ENCODE peak calls at places on chromosomes 12 and 14, in four cellular contexts. One of them, this sample, is unnamed.
A peak's percentile ranks its signal among the peaks of the same experiment; 100 is the strongest.

GRCh38 chr14:54347044-54347443 is 49.8 kb upstream of the CDKN3 start:
- DNase-seq in activated T-cell treated with anti-CD3 and anti-CD28 coated beads, Interleukin-2, amount 50 U/mL, for 72 hours: no peak
- DNase-seq in tibial nerve: no peak
- DNase-seq in nucleus accumbens: no peak
- DNase-seq in this sample: no peak

GRCh38 chr12:29026419-29026818 is 122.7 kb upstream of the FAR2 start:
- DNase-seq in activated T-cell treated with anti-CD3 and anti-CD28 coated beads, Interleukin-2, amount 50 U/mL, for 72 hours: no peak
- DNase-seq in tibial nerve: no peak
- DNase-seq in nucleus accumbens: no peak
- DNase-seq in this sample: peak; percentile 62

GRCh38 chr12:81078469-81079196 is 754 bp downstream of the ACSS3 start:
- DNase-seq in activated T-cell treated with anti-CD3 and anti-CD28 coated beads, Interleukin-2, amount 50 U/mL, for 72 hours: no peak
- DNase-seq in tibial nerve: peak; percentile 26
- DNase-seq in nucleus accumbens: no peak
- DNase-seq in this sample: no peak

GRCh38 chr12:56896082-56896481 is 38.1 kb downstream of the SDR9C7 start:
- DNase-seq in activated T-cell treated with anti-CD3 and anti-CD28 coated beads, Interleukin-2, amount 50 U/mL, for 72 hours: no peak
- DNase-seq in tibial nerve: no peak
- DNase-seq in nucleus accumbens: no peak
- DNase-seq in this sample: no peak

GRCh38 chr12:106446429-106447092 is 89.0 kb downstream of the POLR3B start:
- DNase-seq in activated T-cell treated with anti-CD3 and anti-CD28 coated beads, Interleukin-2, amount 50 U/mL, for 72 hours: no peak
- DNase-seq in tibial nerve: no peak
- DNase-seq in nucleus accumbens: no peak
- DNase-seq in this sample: no peak

GRCh38 chr12:46402451-46402850 is 29.9 kb upstream of the SLC38A2 start:
- DNase-seq in activated T-cell treated with anti-CD3 and anti-CD28 coated beads, Interleukin-2, amount 50 U/mL, for 72 hours: no peak
- DNase-seq in tibial nerve: no peak
- DNase-seq in nucleus accumbens: no peak
- DNase-seq in this sample: peak; percentile 88

GRCh38 chr12:57604454-57605307 is at the start of gene DTX3:
- DNase-seq in activated T-cell treated with anti-CD3 and anti-CD28 coated beads, Interleukin-2, amount 50 U/mL, for 72 hours: peak; percentile 49
- DNase-seq in tibial nerve: peak; percentile 43
- DNase-seq in nucleus accumbens: peak; percentile 61
- DNase-seq in this sample: peak; percentile 31

GRCh38 chr14:67577909-67578749 is 21.9 kb downstream of the PIGH start:
- DNase-seq in activated T-cell treated with anti-CD3 and anti-CD28 coated beads, Interleukin-2, amount 50 U/mL, for 72 hours: no peak
- DNase-seq in tibial nerve: no peak
- DNase-seq in nucleus accumbens: no peak
- DNase-seq in this sample: no peak

GRCh38 chr14:64762044-64763034 is 58.1 kb downstream of the PLEKHG3 start:
- DNase-seq in activated T-cell treated with anti-CD3 and anti-CD28 coated beads, Interleukin-2, amount 50 U/mL, for 72 hours: peak; percentile 56
- DNase-seq in tibial nerve: peak; percentile 63
- DNase-seq in nucleus accumbens: no peak
- DNase-seq in this sample: peak; percentile 84

GRCh38 chr14:81062380-81062779 is 107.0 kb downstream of the TSHR start:
- DNase-seq in activated T-cell treated with anti-CD3 and anti-CD28 coated beads, Interleukin-2, amount 50 U/mL, for 72 hours: no peak
- DNase-seq in tibial nerve: no peak
- DNase-seq in nucleus accumbens: no peak
- DNase-seq in this sample: no peak

GRCh38 chr12:52316290-52316689 is 4.9 kb downstream of the KRT83 start:
- DNase-seq in activated T-cell treated with anti-CD3 and anti-CD28 coated beads, Interleukin-2, amount 50 U/mL, for 72 hours: no peak
- DNase-seq in tibial nerve: no peak
- DNase-seq in nucleus accumbens: no peak
- DNase-seq in this sample: no peak

GRCh38 chr12:112097641-112098040 is 10.9 kb downstream of the NAA25 start:
- DNase-seq in activated T-cell treated with anti-CD3 and anti-CD28 coated beads, Interleukin-2, amount 50 U/mL, for 72 hours: no peak
- DNase-seq in tibial nerve: no peak
- DNase-seq in nucleus accumbens: no peak
- DNase-seq in this sample: no peak

GRCh38 chr14:53365516-53366130 is 212.5 kb upstream of the DDHD1 start:
- DNase-seq in activated T-cell treated with anti-CD3 and anti-CD28 coated beads, Interleukin-2, amount 50 U/mL, for 72 hours: no peak
- DNase-seq in tibial nerve: no peak
- DNase-seq in nucleus accumbens: no peak
- DNase-seq in this sample: no peak

GRCh38 chr14:106141242-106142220 is 615.1 kb downstream of the TMEM121 start:
- DNase-seq in activated T-cell treated with anti-CD3 and anti-CD28 coated beads, Interleukin-2, amount 50 U/mL, for 72 hours: peak; percentile 76
- DNase-seq in tibial nerve: no peak
- DNase-seq in nucleus accumbens: no peak
- DNase-seq in this sample: no peak

GRCh38 chr12:57224973-57225679 is 4.4 kb upstream of the SHMT2 start:
- DNase-seq in activated T-cell treated with anti-CD3 and anti-CD28 coated beads, Interleukin-2, amount 50 U/mL, for 72 hours: peak; percentile 87
- DNase-seq in tibial nerve: no peak
- DNase-seq in nucleus accumbens: no peak
- DNase-seq in this sample: no peak

GRCh38 chr12:6758511-6758910 is 5.6 kb upstream of the MLF2 start:
- DNase-seq in activated T-cell treated with anti-CD3 and anti-CD28 coated beads, Interleukin-2, amount 50 U/mL, for 72 hours: no peak
- DNase-seq in tibial nerve: no peak
- DNase-seq in nucleus accumbens: no peak
- DNase-seq in this sample: no peak

GRCh38 chr14:72528059-72528950 is 365.6 kb downstream of the DPF3 start:
- DNase-seq in activated T-cell treated with anti-CD3 and anti-CD28 coated beads, Interleukin-2, amount 50 U/mL, for 72 hours: no peak
- DNase-seq in tibial nerve: no peak
- DNase-seq in nucleus accumbens: no peak
- DNase-seq in this sample: peak; percentile 81

GRCh38 chr14:101243587-101244338 is 317.5 kb upstream of the DIO3 start:
- DNase-seq in activated T-cell treated with anti-CD3 and anti-CD28 coated beads, Interleukin-2, amount 50 U/mL, for 72 hours: no peak
- DNase-seq in tibial nerve: no peak
- DNase-seq in nucleus accumbens: no peak
- DNase-seq in this sample: no peak

GRCh38 chr14:101113108-101113612 is 209.6 kb upstream of the RTL1 start:
- DNase-seq in activated T-cell treated with anti-CD3 and anti-CD28 coated beads, Interleukin-2, amount 50 U/mL, for 72 hours: no peak
- DNase-seq in tibial nerve: no peak
- DNase-seq in nucleus accumbens: no peak
- DNase-seq in this sample: no peak

GRCh38 chr12:89551747-89552146 is 25.9 kb upstream of the POC1B start:
- DNase-seq in activated T-cell treated with anti-CD3 and anti-CD28 coated beads, Interleukin-2, amount 50 U/mL, for 72 hours: no peak
- DNase-seq in tibial nerve: no peak
- DNase-seq in nucleus accumbens: no peak
- DNase-seq in this sample: no peak

GRCh38 chr12:32312049-32312670 is 87.2 kb upstream of the FGD4 start:
- DNase-seq in activated T-cell treated with anti-CD3 and anti-CD28 coated beads, Interleukin-2, amount 50 U/mL, for 72 hours: no peak
- DNase-seq in tibial nerve: no peak
- DNase-seq in nucleus accumbens: no peak
- DNase-seq in this sample: peak; percentile 58

GRCh38 chr12:24903305-24904088 is 45.4 kb downstream of the BCAT1 start:
- DNase-seq in activated T-cell treated with anti-CD3 and anti-CD28 coated beads, Interleukin-2, amount 50 U/mL, for 72 hours: no peak
- DNase-seq in tibial nerve: no peak
- DNase-seq in nucleus accumbens: no peak
- DNase-seq in this sample: peak; percentile 43

GRCh38 chr14:73752297-73752992 is 38.3 kb upstream of the PNMA1 start:
- DNase-seq in activated T-cell treated with anti-CD3 and anti-CD28 coated beads, Interleukin-2, amount 50 U/mL, for 72 hours: no peak
- DNase-seq in tibial nerve: no peak
- DNase-seq in nucleus accumbens: no peak
- DNase-seq in this sample: peak; percentile 98

GRCh38 chr14:105878125-105878524 is 351.7 kb downstream of the TMEM121 start:
- DNase-seq in activated T-cell treated with anti-CD3 and anti-CD28 coated beads, Interleukin-2, amount 50 U/mL, for 72 hours: no peak
- DNase-seq in tibial nerve: no peak
- DNase-seq in nucleus accumbens: no peak
- DNase-seq in this sample: no peak

GRCh38 chr14:56487090-56487667 is 92.4 kb upstream of the TMEM260 start:
- DNase-seq in activated T-cell treated with anti-CD3 and anti-CD28 coated beads, Interleukin-2, amount 50 U/mL, for 72 hours: no peak
- DNase-seq in tibial nerve: no peak
- DNase-seq in nucleus accumbens: no peak
- DNase-seq in this sample: peak; percentile 18

GRCh38 chr12:124115976-124116690 is 143.1 kb downstream of the ZNF664 start:
- DNase-seq in activated T-cell treated with anti-CD3 and anti-CD28 coated beads, Interleukin-2, amount 50 U/mL, for 72 hours: no peak
- DNase-seq in tibial nerve: no peak
- DNase-seq in nucleus accumbens: no peak
- DNase-seq in this sample: no peak

GRCh38 chr12:128164533-128164932 is 102.4 kb upstream of the TMEM132C start:
- DNase-seq in activated T-cell treated with anti-CD3 and anti-CD28 coated beads, Interleukin-2, amount 50 U/mL, for 72 hours: no peak
- DNase-seq in tibial nerve: no peak
- DNase-seq in nucleus accumbens: no peak
- DNase-seq in this sample: no peak

GRCh38 chr12:43914923-43915468 is 79.1 kb downstream of the TMEM117 start:
- DNase-seq in activated T-cell treated with anti-CD3 and anti-CD28 coated beads, Interleukin-2, amount 50 U/mL, for 72 hours: no peak
- DNase-seq in tibial nerve: no peak
- DNase-seq in nucleus accumbens: no peak
- DNase-seq in this sample: peak; percentile 22

GRCh38 chr12:105089817-105090216 is 5.6 kb upstream of the ALDH1L2 start:
- DNase-seq in activated T-cell treated with anti-CD3 and anti-CD28 coated beads, Interleukin-2, amount 50 U/mL, for 72 hours: no peak
- DNase-seq in tibial nerve: no peak
- DNase-seq in nucleus accumbens: no peak
- DNase-seq in this sample: no peak

GRCh38 chr12:50558970-50559369 is 54.2 kb downstream of the DIP2B start:
- DNase-seq in activated T-cell treated with anti-CD3 and anti-CD28 coated beads, Interleukin-2, amount 50 U/mL, for 72 hours: no peak
- DNase-seq in tibial nerve: no peak
- DNase-seq in nucleus accumbens: no peak
- DNase-seq in this sample: no peak

This sample was measured in RPMI7951.